ENCODE peak calls at places on chromosome 7, in five cellular contexts. A, R, B, L and S are unnamed samples.

GRCh38 chr7:132932321-132933075 is 149.4 kb downstream of the CHCHD3 start:
- DNase-seq in A (no peak), R (no peak), B (no peak), L (no peak), S (no peak)

GRCh38 chr7:115198143-115198542 is 276.2 kb downstream of the MDFIC start:
- DNase-seq in A (no peak), R (no peak), B (no peak), L (no peak), S (no peak)

GRCh38 chr7:4681218-4681851 is 760 bp upstream of the FOXK1 start:
- DNase-seq in A (no peak), R (no peak), B (no peak), L (no peak), S (no peak)

GRCh38 chr7:8232999-8233847 is 28.7 kb downstream of the ICA1 start:
- DNase-seq in A (no peak), R (no peak), B (no peak), L (no peak), S (no peak)

GRCh38 chr7:140060788-140061606 is 1.8 kb downstream of the PARP12 start:
- DNase-seq in A (peak; percentile 33), R (no peak), B (no peak), L (no peak), S (peak; percentile 69)

GRCh38 chr7:51082096-51082840 is 234.3 kb downstream of the COBL start:
- DNase-seq in A (no peak), R (no peak), B (no peak), L (no peak), S (peak; percentile 53)

GRCh38 chr7:114973147-114973546 is 51.3 kb downstream of the MDFIC start:
- DNase-seq in A (no peak), R (no peak), B (no peak), L (no peak), S (no peak)

GRCh38 chr7:117869374-117869773 is 3.9 kb downstream of the CTTNBP2 start:
- DNase-seq in A (no peak), R (no peak), B (no peak), L (no peak), S (no peak)

GRCh38 chr7:28083159-28083997 is 97.2 kb downstream of the JAZF1 start:
- DNase-seq in A (no peak), R (no peak), B (no peak), L (no peak), S (no peak)

GRCh38 chr7:91082038-91082437 is 182.2 kb upstream of the FZD1 start:
- DNase-seq in A (no peak), R (no peak), B (no peak), L (no peak), S (no peak)

GRCh38 chr7:129168219-129168991 is 20.0 kb upstream of the SMO start:
- DNase-seq in A (no peak), R (no peak), B (peak; percentile 16), L (no peak), S (no peak)

GRCh38 chr7:127769696-127770400 is 117.9 kb downstream of the SND1 start:
- DNase-seq in A (no peak), R (no peak), B (no peak), L (no peak), S (no peak)

GRCh38 chr7:40186586-40186985 is 51.8 kb downstream of the SUGCT start:
- DNase-seq in A (no peak), R (no peak), B (no peak), L (no peak), S (no peak)

GRCh38 chr7:1042161-1042833 is 2.0 kb upstream of the GPR146 start:
- DNase-seq in A (no peak), R (no peak), B (no peak), L (no peak), S (no peak)

GRCh38 chr7:20030915-20031362 is 186.2 kb downstream of the MACC1 start:
- DNase-seq in A (no peak), R (no peak), B (no peak), L (peak; percentile 2), S (no peak)

GRCh38 chr7:104341545-104341944 is 13.1 kb downstream of the LHFPL3 start:
- DNase-seq in A (no peak), R (no peak), B (no peak), L (no peak), S (no peak)

GRCh38 chr7:57204411-57204811 is 72.2 kb upstream of the ZNF479 start:
- DNase-seq in A (no peak), R (no peak), B (no peak), L (no peak), S (no peak)

GRCh38 chr7:75963383-75963995 is 30.9 kb downstream of the TMEM120A start:
- DNase-seq in A (no peak), R (no peak), B (no peak), L (no peak), S (no peak)

GRCh38 chr7:70701487-70701886 is 430.5 kb upstream of the GALNT17 start:
- DNase-seq in A (no peak), R (no peak), B (no peak), L (no peak), S (no peak)

GRCh38 chr7:46972205-46972604 is 609.7 kb downstream of the TNS3 start:
- DNase-seq in A (no peak), R (no peak), B (no peak), L (peak; percentile 23), S (no peak)

GRCh38 chr7:75888464-75889222 is 9.8 kb downstream of the RHBDD2 start:
- DNase-seq in A (no peak), R (no peak), B (no peak), L (no peak), S (peak; percentile 35)

GRCh38 chr7:155961241-155962190 is 149.3 kb upstream of the SHH start:
- DNase-seq in A (no peak), R (no peak), B (no peak), L (peak; percentile 92), S (no peak)

GRCh38 chr7:127504715-127505114 is 80.7 kb downstream of the GCC1 start:
- DNase-seq in A (peak; percentile 12), R (peak; percentile 3), B (no peak), L (no peak), S (peak; percentile 26)

GRCh38 chr7:96781919-96782318 is 72.3 kb upstream of the SEM1 start:
- DNase-seq in A (no peak), R (no peak), B (no peak), L (no peak), S (no peak)

GRCh38 chr7:30433082-30433481 is 45.5 kb downstream of the NOD1 start:
- DNase-seq in A (peak; percentile 45), R (no peak), B (no peak), L (no peak), S (peak; percentile 58)

GRCh38 chr7:17526621-17527020 is 228.2 kb downstream of the AHR start:
- DNase-seq in A (no peak), R (no peak), B (no peak), L (no peak), S (no peak)

GRCh38 chr7:119572541-119572940 is 700.4 kb upstream of the KCND2 start:
- DNase-seq in A (no peak), R (no peak), B (no peak), L (no peak), S (no peak)

GRCh38 chr7:76358053-76358477 is 726 bp downstream of the YWHAG start:
- DNase-seq in A (peak; percentile 76), R (peak; percentile 27), B (peak; percentile 62), L (no peak), S (peak; percentile 75)

GRCh38 chr7:67878808-67879207 is 882.2 kb downstream of the TYW1 start:
- DNase-seq in A (no peak), R (no peak), B (no peak), L (no peak), S (no peak)

GRCh38 chr7:38189256-38189938 is 11.4 kb downstream of the STARD3NL start:
- DNase-seq in A (no peak), R (no peak), B (no peak), L (no peak), S (no peak)

GRCh38 chr7:70051726-70052125 is 453.5 kb downstream of the AUTS2 start:
- DNase-seq in A (no peak), R (no peak), B (no peak), L (no peak), S (no peak)

GRCh38 chr7:23016345-23017253 is 2.7 kb upstream of the HYCC1 start:
- DNase-seq in A (no peak), R (no peak), B (no peak), L (no peak), S (no peak)
- H3K27ac ChIP-seq in A (no peak overlapping the region), R (no peak overlapping the region), B (no peak overlapping the region), L (no peak overlapping the region), S (no peak overlapping the region)

GRCh38 chr7:98126311-98127142 is 19.9 kb downstream of the LMTK2 start:
- DNase-seq in A (no peak), R (no peak), B (no peak), L (no peak), S (no peak)
- TF ChIP-seq CTCF in A (no peak), R (no peak), B (no peak), L (no peak), S (no peak)

GRCh38 chr7:157000741-157001653 is 9.5 kb downstream of the MNX1 start:
- DNase-seq in A (no peak), R (no peak), B (no peak), L (no peak), S (no peak)

GRCh38 chr7:157000047-157000726 is 10.3 kb downstream of the MNX1 start:
- DNase-seq in A (peak; percentile 67), R (no peak), B (no peak), L (no peak), S (no peak)

GRCh38 chr7:156999611-157000046 is 10.8 kb downstream of the MNX1 start:
- DNase-seq in A (peak; percentile 46), R (no peak), B (no peak), L (no peak), S (no peak)

GRCh38 chr7:157001920-157002818 is 8.3 kb downstream of the MNX1 start:
- DNase-seq in A (no peak), R (no peak), B (no peak), L (no peak), S (no peak)

DNA sequence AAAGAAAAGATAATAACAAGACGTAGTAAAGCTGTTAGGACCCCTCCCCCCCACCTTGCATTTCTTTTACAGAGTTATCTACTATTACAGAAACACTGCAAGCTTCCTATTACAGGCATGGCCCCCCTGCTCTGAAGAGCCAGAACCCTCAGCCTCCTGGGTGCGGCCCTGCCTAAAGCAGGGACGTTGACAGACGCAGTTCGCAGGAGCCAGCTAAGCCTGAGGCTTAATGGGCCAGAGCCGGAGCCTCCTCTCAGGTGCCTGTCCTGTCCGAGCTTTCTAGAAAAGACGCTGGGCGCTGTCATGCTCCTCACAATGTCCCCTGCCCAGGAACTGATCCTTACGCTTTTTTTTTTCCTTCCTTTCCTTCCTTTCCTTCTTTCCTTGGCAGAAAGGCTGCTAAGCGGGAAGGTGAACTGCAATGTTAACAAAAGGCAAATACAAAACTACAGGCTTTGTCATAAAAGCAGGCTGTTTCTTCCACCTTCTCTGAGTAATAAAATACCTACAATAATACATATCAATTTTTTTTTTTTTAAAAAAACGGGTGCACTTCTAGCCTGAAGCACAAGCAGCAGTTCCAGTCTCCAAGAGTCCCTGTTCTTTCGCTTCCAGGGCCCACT is 11.4 kb downstream of the MNX1 start:
- DNase-seq in A (no peak), R (no peak), B (no peak), L (no peak), S (no peak)
- H3K27ac ChIP-seq in A (peak overlapping the region; percentile 92), R (no peak overlapping the region), B (no peak overlapping the region), L (no peak overlapping the region), S (no peak overlapping the region)

GRCh38 chr7:2232766-2233520 is at the start of gene MAD1L1:
- DNase-seq in A (peak; percentile 93), R (peak; percentile 82), B (peak; percentile 89), L (peak; percentile 81), S (peak; percentile 91)
- TF ChIP-seq CTCF in A (no peak), R (no peak), B (no peak), L (no peak), S (no peak)